ENCODE peak calls at places on chromosomes 4 and X, in six cellular contexts. One of them, this sample, is unnamed.

GRCh38 chrX:84189125-84189524 is 1.1 kb upstream of the RPS6KA6 start:
- DNase-seq in stimulated activated CD8-positive, alpha-beta memory T cell treated with anti-CD3 and anti-CD28 coated beads, Interleukin-4, amount 100 ng/mL, for 24 hours: no peak
- DNase-seq in NCI-H2029 treated with DMSO at 0.1 percent for 48 hours: no peak
- DNase-seq in progenitor cell of endocrine pancreas: no peak
- DNase-seq in iPS-NIHi11: no peak
- DNase-seq in right lobe of liver: no peak
- DNase-seq in this sample: no peak

GRCh38 chr4:144740316-144740715 is 94.4 kb downstream of the HHIP start:
- DNase-seq in stimulated activated CD8-positive, alpha-beta memory T cell treated with anti-CD3 and anti-CD28 coated beads, Interleukin-4, amount 100 ng/mL, for 24 hours: no peak
- DNase-seq in NCI-H2029 treated with DMSO at 0.1 percent for 48 hours: no peak
- DNase-seq in progenitor cell of endocrine pancreas: no peak
- DNase-seq in iPS-NIHi11: no peak
- DNase-seq in right lobe of liver: no peak
- DNase-seq in this sample: no peak

GRCh38 chr4:90357117-90357710 is 230.0 kb downstream of the CCSER1 start:
- DNase-seq in stimulated activated CD8-positive, alpha-beta memory T cell treated with anti-CD3 and anti-CD28 coated beads, Interleukin-4, amount 100 ng/mL, for 24 hours: no peak
- DNase-seq in NCI-H2029 treated with DMSO at 0.1 percent for 48 hours: no peak
- DNase-seq in progenitor cell of endocrine pancreas: no peak
- DNase-seq in iPS-NIHi11: no peak
- DNase-seq in right lobe of liver: no peak
- DNase-seq in this sample: peak; percentile 9

GRCh38 chr4:8761824-8762205 is 109.8 kb downstream of the HMX1 start:
- DNase-seq in stimulated activated CD8-positive, alpha-beta memory T cell treated with anti-CD3 and anti-CD28 coated beads, Interleukin-4, amount 100 ng/mL, for 24 hours: no peak
- DNase-seq in NCI-H2029 treated with DMSO at 0.1 percent for 48 hours: no peak
- DNase-seq in progenitor cell of endocrine pancreas: no peak
- DNase-seq in iPS-NIHi11: no peak
- DNase-seq in right lobe of liver: no peak
- DNase-seq in this sample: no peak

GRCh38 chr4:152850377-152850776 is 70.6 kb downstream of the ARFIP1 start:
- DNase-seq in stimulated activated CD8-positive, alpha-beta memory T cell treated with anti-CD3 and anti-CD28 coated beads, Interleukin-4, amount 100 ng/mL, for 24 hours: peak; percentile 4
- DNase-seq in NCI-H2029 treated with DMSO at 0.1 percent for 48 hours: no peak
- DNase-seq in progenitor cell of endocrine pancreas: no peak
- DNase-seq in iPS-NIHi11: peak; percentile 64
- DNase-seq in right lobe of liver: peak; percentile 50
- DNase-seq in this sample: peak; percentile 12

GRCh38 chr4:4334798-4335520 is 44.9 kb downstream of the ZBTB49 start:
- DNase-seq in stimulated activated CD8-positive, alpha-beta memory T cell treated with anti-CD3 and anti-CD28 coated beads, Interleukin-4, amount 100 ng/mL, for 24 hours: peak; percentile 52
- DNase-seq in NCI-H2029 treated with DMSO at 0.1 percent for 48 hours: peak; percentile 40
- DNase-seq in progenitor cell of endocrine pancreas: peak; percentile 70
- DNase-seq in iPS-NIHi11: peak; percentile 63
- DNase-seq in right lobe of liver: peak; percentile 80
- DNase-seq in this sample: peak; percentile 34

GRCh38 chrX:136141569-136141968 is 5.8 kb upstream of the FHL1 start:
- DNase-seq in stimulated activated CD8-positive, alpha-beta memory T cell treated with anti-CD3 and anti-CD28 coated beads, Interleukin-4, amount 100 ng/mL, for 24 hours: no peak
- DNase-seq in NCI-H2029 treated with DMSO at 0.1 percent for 48 hours: no peak
- DNase-seq in progenitor cell of endocrine pancreas: no peak
- DNase-seq in iPS-NIHi11: no peak
- DNase-seq in right lobe of liver: no peak
- DNase-seq in this sample: no peak

GRCh38 chr4:74370912-74371311 is 6.0 kb downstream of the EREG start:
- DNase-seq in stimulated activated CD8-positive, alpha-beta memory T cell treated with anti-CD3 and anti-CD28 coated beads, Interleukin-4, amount 100 ng/mL, for 24 hours: no peak
- DNase-seq in NCI-H2029 treated with DMSO at 0.1 percent for 48 hours: no peak
- DNase-seq in progenitor cell of endocrine pancreas: peak; percentile 11
- DNase-seq in iPS-NIHi11: peak; percentile 57
- DNase-seq in right lobe of liver: no peak
- DNase-seq in this sample: peak; percentile 47

GRCh38 chr4:47075241-47075640 is 43.9 kb downstream of the GABRB1 start:
- DNase-seq in stimulated activated CD8-positive, alpha-beta memory T cell treated with anti-CD3 and anti-CD28 coated beads, Interleukin-4, amount 100 ng/mL, for 24 hours: no peak
- DNase-seq in NCI-H2029 treated with DMSO at 0.1 percent for 48 hours: no peak
- DNase-seq in progenitor cell of endocrine pancreas: no peak
- DNase-seq in iPS-NIHi11: no peak
- DNase-seq in right lobe of liver: no peak
- DNase-seq in this sample: no peak

GRCh38 chr4:187235456-187236170 is 512.0 kb upstream of the FAT1 start:
- DNase-seq in stimulated activated CD8-positive, alpha-beta memory T cell treated with anti-CD3 and anti-CD28 coated beads, Interleukin-4, amount 100 ng/mL, for 24 hours: no peak
- DNase-seq in NCI-H2029 treated with DMSO at 0.1 percent for 48 hours: no peak
- DNase-seq in progenitor cell of endocrine pancreas: no peak
- DNase-seq in iPS-NIHi11: no peak
- DNase-seq in right lobe of liver: no peak
- DNase-seq in this sample: no peak

GRCh38 chrX:9656277-9656676 is 109.4 kb downstream of the GPR143 start:
- DNase-seq in stimulated activated CD8-positive, alpha-beta memory T cell treated with anti-CD3 and anti-CD28 coated beads, Interleukin-4, amount 100 ng/mL, for 24 hours: no peak
- DNase-seq in NCI-H2029 treated with DMSO at 0.1 percent for 48 hours: no peak
- DNase-seq in progenitor cell of endocrine pancreas: no peak
- DNase-seq in iPS-NIHi11: no peak
- DNase-seq in right lobe of liver: no peak
- DNase-seq in this sample: no peak

GRCh38 chr4:139798456-139798855 is 132.8 kb downstream of the MGST2 start:
- DNase-seq in stimulated activated CD8-positive, alpha-beta memory T cell treated with anti-CD3 and anti-CD28 coated beads, Interleukin-4, amount 100 ng/mL, for 24 hours: no peak
- DNase-seq in NCI-H2029 treated with DMSO at 0.1 percent for 48 hours: no peak
- DNase-seq in progenitor cell of endocrine pancreas: no peak
- DNase-seq in iPS-NIHi11: no peak
- DNase-seq in right lobe of liver: no peak
- DNase-seq in this sample: no peak